ENCODE peak calls at places on chromosomes 2 and 18, in four cellular contexts. L is GM20000, R is psoas muscle, E is thoracic aorta. K is an unnamed sample.

GRCh38 chr2:65057391-65058052 is 1.3 kb downstream of the CEP68 start:
- DNase-seq in L (peak; percentile 72), R (no peak), E (no peak), K (peak; percentile 62)

GRCh38 chr18:46893360-46893759 is 23.9 kb downstream of the PIAS2 start:
- DNase-seq in L (no peak), R (no peak), E (no peak), K (no peak)

GRCh38 chr2:227308784-227309183 is 16.3 kb upstream of the MFF start:
- DNase-seq in L (peak; percentile 15), R (no peak), E (no peak), K (no peak)

GRCh38 chr2:233334915-233335314 is 19.4 kb upstream of the DGKD start:
- DNase-seq in L (no peak), R (no peak), E (no peak), K (no peak)

GRCh38 chr2:118584380-118584779 is 263.1 kb downstream of the EN1 start:
- DNase-seq in L (no peak), R (no peak), E (no peak), K (no peak)

GRCh38 chr2:18719978-18720775 is 130.8 kb upstream of the NT5C1B start:
- DNase-seq in L (no peak), R (no peak), E (no peak), K (no peak)

GRCh38 chr2:119248311-119248710 is 24.7 kb downstream of the STEAP3 start:
- DNase-seq in L (no peak), R (no peak), E (no peak), K (no peak)

GRCh38 chr2:64213607-64214275 is 69.5 kb upstream of the PELI1 start:
- DNase-seq in L (no peak), R (no peak), E (no peak), K (no peak)

GRCh38 chr18:69585696-69586095 is 185.0 kb downstream of the DOK6 start:
- DNase-seq in L (no peak), R (no peak), E (no peak), K (no peak)

GRCh38 chr2:124258481-124258880 is 233.4 kb downstream of the CNTNAP5 start:
- DNase-seq in L (no peak), R (no peak), E (no peak), K (no peak)

GRCh38 chr18:9417081-9417841 is 58.1 kb upstream of the RALBP1 start:
- DNase-seq in L (no peak), R (peak; percentile 65), E (no peak), K (no peak)

DNA sequence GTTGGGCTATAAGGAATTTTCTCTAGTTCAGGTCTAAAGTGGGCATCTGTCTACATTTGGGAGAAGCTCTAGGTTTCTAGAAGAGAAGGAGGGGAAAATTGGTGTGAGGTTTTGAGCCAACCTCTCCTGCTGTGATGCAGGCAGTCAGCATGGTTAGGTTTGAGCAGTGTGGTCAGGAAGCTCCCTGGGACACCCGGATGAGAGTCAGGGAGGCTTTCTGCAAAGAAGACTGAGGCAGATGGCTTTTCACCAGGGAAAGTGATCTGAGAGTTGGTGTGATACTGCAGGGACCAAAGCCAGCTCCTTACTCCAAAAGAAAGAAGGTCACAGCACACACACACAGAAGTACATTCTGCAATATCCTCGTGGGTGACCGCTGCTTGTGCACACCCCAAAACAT is 75.8 kb upstream of the BCL11A start:
- DNase-seq in L (no peak), R (no peak), E (no peak), K (no peak)
- TF ChIP-seq CTCF in L (no peak), R (no peak), E (no peak), K (no peak)

GRCh38 chr18:77472486-77472885 is 222.8 kb downstream of the GALR1 start:
- DNase-seq in L (no peak), R (no peak), E (no peak), K (no peak)
- TF ChIP-seq CTCF in L (no peak), R (no peak), E (no peak), K (no peak)

DNA sequence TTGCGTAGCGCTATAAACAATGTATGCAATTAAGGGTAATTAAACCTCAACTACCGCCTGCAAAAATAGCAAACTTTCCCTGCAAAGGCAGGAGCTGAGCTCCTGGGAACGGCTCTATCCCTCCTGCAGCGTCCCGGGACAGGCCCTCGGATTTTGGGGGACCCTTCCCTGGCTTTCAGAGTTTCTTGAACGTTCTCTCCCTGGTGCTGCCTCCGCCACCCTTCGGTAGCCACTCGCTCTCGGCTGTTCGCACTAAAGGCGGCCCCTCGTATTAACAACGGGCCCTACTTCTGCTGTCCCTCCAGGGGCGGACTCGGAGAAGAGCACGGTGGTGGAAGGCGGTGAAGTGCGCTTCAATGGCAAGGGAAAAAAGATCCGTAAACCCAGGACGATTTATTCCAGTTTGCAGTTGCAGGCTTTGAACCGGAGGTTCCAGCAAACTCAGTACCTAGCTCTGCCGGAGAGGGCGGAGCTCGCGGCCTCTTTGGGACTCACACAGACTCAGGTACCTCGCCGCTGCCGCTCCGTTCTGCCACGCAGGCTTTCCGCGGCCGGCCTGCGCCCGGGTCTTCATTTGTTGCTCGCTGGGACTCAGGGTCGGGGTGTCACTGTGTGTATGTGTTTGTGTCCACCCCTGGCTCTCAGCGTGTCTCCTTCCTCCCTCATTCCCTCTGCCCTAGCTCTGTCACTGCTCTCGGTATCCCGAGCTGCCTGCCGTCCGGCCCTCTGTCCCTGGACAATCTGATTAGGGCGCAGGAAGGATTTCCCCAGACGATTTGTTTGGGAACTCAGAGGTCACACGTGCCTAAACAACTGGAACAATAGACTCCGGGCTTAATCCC is 1.3 kb downstream of the DLX1 start:
- DNase-seq in L (peak; percentile 70), R (no peak), E (no peak), K (peak; percentile 17)
- TF ChIP-seq CTCF in L (peak; percentile 1), R (no peak), E (no peak), K (no peak)

DNA sequence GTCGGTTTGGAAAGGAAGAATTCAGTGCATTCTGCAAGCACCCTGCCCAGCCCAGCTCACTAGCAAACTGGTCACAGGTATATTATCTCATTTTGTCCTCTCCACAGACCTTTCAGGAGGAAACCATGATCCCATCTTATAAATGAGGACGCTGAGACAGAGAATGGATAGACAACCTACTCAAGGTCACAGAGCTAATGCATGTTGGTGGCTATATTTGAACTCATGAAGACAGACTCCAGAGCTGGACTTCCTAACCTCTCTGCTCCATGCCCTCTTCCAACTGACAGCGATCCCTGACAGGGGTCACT is 29.5 kb downstream of the SERPINB5 start:
- DNase-seq in L (no peak), R (no peak), E (no peak), K (no peak)
- TF ChIP-seq CTCF in L (no peak), R (no peak), E (no peak), K (no peak)

K was measured in lower leg skin.